ENCODE peak calls at places on chromosomes 1 and 21, in five cellular contexts. W, Z, J, E and U are unnamed samples.

GRCh38 chr1:175218786-175219447 is 26.3 kb upstream of the KIAA0040 start:
- DNase-seq in W (no peak), Z (no peak), J (no peak), E (no peak), U (no peak)

GRCh38 chr1:35864813-35865212 is 18.2 kb upstream of the AGO1 start:
- DNase-seq in W (no peak), Z (no peak), J (no peak), E (no peak), U (no peak)

GRCh38 chr21:31479222-31479621 is 135.2 kb upstream of the TIAM1 start:
- DNase-seq in W (no peak), Z (no peak), J (no peak), E (no peak), U (no peak)

GRCh38 chr1:197980457-197980856 is 63.3 kb downstream of the LHX9 start:
- DNase-seq in W (no peak), Z (no peak), J (peak; percentile 32), E (no peak), U (no peak)

GRCh38 chr1:89261926-89262540 is 10.6 kb downstream of the GBP5 start:
- DNase-seq in W (no peak), Z (no peak), J (no peak), E (no peak), U (peak; percentile 58)

GRCh38 chr1:188423088-188423487 is 1594.3 kb downstream of the PLA2G4A start:
- DNase-seq in W (no peak), Z (no peak), J (no peak), E (no peak), U (no peak)

GRCh38 chr1:206591236-206591635 is 21.0 kb downstream of the EIF2D start:
- DNase-seq in W (no peak), Z (no peak), J (no peak), E (no peak), U (no peak)

GRCh38 chr1:212700892-212701819 is 1.5 kb upstream of the BATF3 start:
- DNase-seq in W (no peak), Z (peak; percentile 21), J (peak; percentile 70), E (peak; percentile 63), U (peak; percentile 15)

GRCh38 chr1:66374561-66375111 is 159.3 kb upstream of the SGIP1 start:
- DNase-seq in W (no peak), Z (no peak), J (no peak), E (peak; percentile 88), U (no peak)

GRCh38 chr1:30109853-30110252 is 613.5 kb downstream of the MATN1 start:
- DNase-seq in W (no peak), Z (no peak), J (no peak), E (no peak), U (no peak)

GRCh38 chr1:228316589-228317387 is 89.8 kb downstream of the TRIM11 start:
- DNase-seq in W (no peak), Z (peak; percentile 0), J (peak; percentile 24), E (no peak), U (no peak)

GRCh38 chr1:160136121-160136925 is 15.1 kb upstream of the ATP1A4 start:
- DNase-seq in W (no peak), Z (no peak), J (no peak), E (no peak), U (no peak)